ENCODE peak calls at places on chromosomes 16 and 17, in ten cellular contexts. A is effector memory CD4-positive, alpha-beta T cell; F is lower lobe of right lung; K is fibroblast of lung; R is lung; D is stomach; B is Panc1; M is CD4-positive, alpha-beta memory T cell; S is kidney epithelial cell; H is left ventricle myocardium inferior. Y is an unnamed sample.

GRCh38 chr17:5135726-5136579 is 20.1 kb downstream of the USP6 start:
- DNase-seq in A (no peak), F (no peak), K (no peak), R (peak; percentile 17), D (peak; percentile 17), B (no peak), M (no peak), S (no peak), H (no peak), Y (no peak)

GRCh38 chr17:17740627-17741237 is 59.5 kb downstream of the RAI1 start:
- DNase-seq in A (no peak), F (no peak), K (peak; percentile 67), R (no peak), D (no peak), B (no peak), M (no peak), S (no peak), H (no peak), Y (no peak)

GRCh38 chr17:78124081-78124835 is 4.3 kb downstream of the TMC6 start:
- DNase-seq in A (no peak), F (no peak), K (no peak), R (no peak), D (no peak), B (no peak), M (no peak), S (no peak), H (no peak), Y (no peak)

GRCh38 chr16:80692270-80692669 is 112.1 kb downstream of the CDYL2 start:
- DNase-seq in A (no peak), F (no peak), K (no peak), R (no peak), D (no peak), B (no peak), M (no peak), S (no peak), H (no peak), Y (no peak)

GRCh38 chr16:72317378-72317777 is 145.4 kb upstream of the PMFBP1 start:
- DNase-seq in A (no peak), F (no peak), K (peak; percentile 87), R (no peak), D (no peak), B (no peak), M (no peak), S (no peak), H (no peak), Y (no peak)

GRCh38 chr16:80667925-80668324 is 127.1 kb downstream of the DYNLRB2 start:
- DNase-seq in A (no peak), F (no peak), K (no peak), R (no peak), D (no peak), B (no peak), M (no peak), S (no peak), H (no peak), Y (no peak)

GRCh38 chr16:24834459-24835335 is 11.1 kb upstream of the SLC5A11 start:
- DNase-seq in A (no peak), F (no peak), K (peak; percentile 19), R (no peak), D (peak; percentile 60), B (no peak), M (no peak), S (no peak), H (no peak), Y (peak; percentile 58)

GRCh38 chr16:70252355-70252988 is 732 bp upstream of the EXOSC6 start:
- DNase-seq in A (no peak), F (no peak), K (no peak), R (no peak), D (no peak), B (no peak), M (no peak), S (no peak), H (no peak), Y (peak; percentile 63)

DNA sequence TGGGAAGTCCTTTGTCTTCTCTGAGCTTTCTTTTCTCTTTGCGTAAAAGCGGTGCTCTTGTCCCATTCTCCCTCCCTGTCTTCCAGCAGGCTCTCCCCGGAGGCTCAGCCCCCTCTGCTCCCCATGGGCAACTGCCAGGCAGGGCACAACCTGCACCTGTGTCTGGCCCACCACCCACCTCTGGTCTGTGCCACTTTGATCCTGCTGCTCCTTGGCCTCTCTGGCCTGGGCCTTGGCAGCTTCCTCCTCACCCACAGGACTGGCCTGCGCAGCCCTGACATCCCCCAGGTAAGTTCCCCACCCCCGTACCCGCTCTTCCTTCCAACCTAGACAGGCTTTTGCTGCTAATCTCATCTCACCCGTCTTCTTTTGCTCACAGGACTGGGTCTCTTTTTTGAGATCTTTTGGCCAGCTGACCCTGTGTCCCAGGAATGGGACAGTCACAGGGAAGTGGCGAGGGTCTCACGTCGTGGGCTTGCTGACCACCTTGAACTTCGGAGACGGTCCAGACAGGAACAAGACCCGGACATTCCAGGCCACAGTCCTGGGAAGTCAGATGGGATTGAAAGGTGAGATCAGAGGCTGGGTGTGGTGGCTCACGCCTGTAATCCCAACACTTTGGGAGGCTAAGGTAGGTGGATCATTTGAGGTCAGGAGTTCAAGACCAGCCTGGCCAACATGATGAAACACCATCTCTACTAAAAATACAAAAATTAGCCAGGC is 1.3 kb downstream of the TMEM219 start:
- DNase-seq in A (no peak), F (no peak), K (no peak), R (no peak), D (no peak), B (no peak), M (no peak), S (no peak), H (no peak), Y (no peak)
- H3K4me3 ChIP-seq in A (no peak overlapping the region), F (peak overlapping the region; percentile 64), K (peak overlapping the region; percentile 83), R (no peak overlapping the region), D (peak overlapping the region; percentile 79), B (peak overlapping the region; percentile 72), M (no peak overlapping the region), S (no peak overlapping the region), H (peak overlapping the region; percentile 81), Y (no peak overlapping the region)

GRCh38 chr17:73646409-73647305 is 2.4 kb upstream of the SDK2 start:
- DNase-seq in A (no peak), F (no peak), K (no peak), R (no peak), D (peak; percentile 13), B (no peak), M (no peak), S (no peak), H (no peak), Y (peak; percentile 23)

GRCh38 chr17:73643846-73644144 is 450 bp downstream of the SDK2 start:
- DNase-seq in A (no peak), F (no peak), K (no peak), R (no peak), D (no peak), B (no peak), M (no peak), S (no peak), H (no peak), Y (no peak)

GRCh38 chr17:73643012-73643845 is 1.0 kb downstream of the SDK2 start:
- DNase-seq in A (no peak), F (no peak), K (peak; percentile 4), R (no peak), D (peak; percentile 17), B (no peak), M (peak; percentile 26), S (no peak), H (peak; percentile 23), Y (no peak)

GRCh38 chr17:73644145-73645049 is at the start of gene SDK2:
- DNase-seq in A (no peak), F (no peak), K (peak; percentile 1), R (no peak), D (peak; percentile 22), B (no peak), M (no peak), S (no peak), H (no peak), Y (no peak)

GRCh38 chr17:73645050-73645871 is 1.0 kb upstream of the SDK2 start:
- DNase-seq in A (no peak), F (no peak), K (peak; percentile 59), R (no peak), D (peak; percentile 25), B (no peak), M (peak; percentile 29), S (no peak), H (peak; percentile 60), Y (no peak)
- H3K36me3 ChIP-seq in A (no peaks in the 10 kb centered on the region), F (no peaks in the 10 kb centered on the region), K (no peaks in the 10 kb centered on the region), R (no peaks in the 10 kb centered on the region), D (no peaks in the 10 kb centered on the region), B (no peaks in the 10 kb centered on the region), M (no peaks in the 10 kb centered on the region), S (no peaks in the 10 kb centered on the region), H (no peaks in the 10 kb centered on the region), Y (no peaks in the 10 kb centered on the region)

GRCh38 chr17:81959362-81960129 is 1.4 kb downstream of the NOTUM start:
- DNase-seq in A (peak; percentile 71), F (peak; percentile 86), K (peak; percentile 32), R (peak; percentile 68), D (peak; percentile 84), B (no peak), M (peak; percentile 84), S (no peak), H (peak; percentile 75), Y (peak; percentile 88)

GRCh38 chr17:81961554-81962498 is 839 bp upstream of the NOTUM start:
- DNase-seq in A (no peak), F (no peak), K (no peak), R (no peak), D (no peak), B (no peak), M (no peak), S (no peak), H (no peak), Y (no peak)

GRCh38 chr17:81958633-81959342 is 2.2 kb downstream of the NOTUM start:
- DNase-seq in A (no peak), F (no peak), K (no peak), R (no peak), D (no peak), B (no peak), M (no peak), S (no peak), H (no peak), Y (no peak)

GRCh38 chr17:81961087-81961514 is at the start of gene NOTUM:
- DNase-seq in A (no peak), F (no peak), K (peak; percentile 29), R (no peak), D (no peak), B (no peak), M (no peak), S (no peak), H (no peak), Y (peak; percentile 72)

DNA sequence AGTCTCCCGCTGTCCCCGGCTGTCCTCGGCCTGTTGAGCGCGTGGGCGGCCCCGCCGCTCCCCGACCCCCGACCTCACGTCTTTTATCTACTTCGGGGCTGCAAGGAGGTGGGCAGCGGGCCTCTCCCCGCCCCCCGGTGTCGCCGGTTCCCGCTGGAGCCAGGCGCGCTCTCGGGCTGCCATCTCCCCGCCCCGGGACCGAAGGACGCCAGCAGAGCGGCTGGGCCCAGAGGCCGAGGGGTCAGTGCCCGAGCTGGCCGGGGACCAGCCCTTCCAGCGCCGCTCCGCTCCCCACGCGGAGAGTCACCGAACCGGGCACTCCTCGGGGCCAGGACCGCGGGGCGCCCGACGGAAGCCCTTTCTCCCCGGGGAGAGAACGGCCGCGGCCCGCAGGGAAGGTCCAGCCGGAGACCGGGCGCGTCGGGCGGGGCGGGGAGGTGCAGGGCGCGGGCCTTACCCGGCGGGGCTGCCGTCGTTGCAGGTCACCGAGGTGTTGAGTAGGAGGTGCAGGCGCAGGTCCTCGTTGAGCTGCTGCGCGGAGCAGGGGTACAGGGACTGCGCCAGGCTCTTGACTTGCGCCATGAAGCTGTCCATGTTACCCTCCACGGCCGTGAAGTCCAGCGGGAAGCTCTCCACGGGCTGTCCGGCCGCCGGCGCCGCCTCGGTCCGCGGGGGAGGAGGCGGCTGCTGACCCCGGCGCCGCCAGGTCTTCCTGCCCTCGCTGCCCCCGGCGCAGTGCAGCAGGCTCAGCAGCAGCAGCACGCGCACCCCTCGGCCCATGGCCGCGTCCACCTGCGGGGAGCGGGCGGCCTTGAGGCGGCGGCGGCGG is 643 bp downstream of the NOTUM start:
- DNase-seq in A (no peak), F (no peak), K (no peak), R (no peak), D (no peak), B (no peak), M (no peak), S (no peak), H (no peak), Y (peak; percentile 55)
- H3K4me3 ChIP-seq in A (peak overlapping the region; percentile 45), F (peak overlapping the region; percentile 58), K (no peak overlapping the region), R (peak overlapping the region; percentile 9), D (peak overlapping the region; percentile 44), B (peak overlapping the region; percentile 51), M (peak overlapping the region; percentile 37), S (no peak overlapping the region), H (peak overlapping the region; percentile 64), Y (peak overlapping the region; percentile 65)

GRCh38 chr17:75701288-75701687 is 20.0 kb upstream of the ITGB4 start:
- DNase-seq in A (no peak), F (no peak), K (no peak), R (no peak), D (no peak), B (no peak), M (no peak), S (no peak), H (no peak), Y (no peak)

GRCh38 chr17:75706042-75706728 is 15.1 kb upstream of the ITGB4 start:
- DNase-seq in A (no peak), F (no peak), K (no peak), R (no peak), D (no peak), B (no peak), M (no peak), S (no peak), H (no peak), Y (no peak)

GRCh38 chr17:75703191-75703590 is 18.1 kb upstream of the ITGB4 start:
- DNase-seq in A (no peak), F (no peak), K (no peak), R (no peak), D (no peak), B (no peak), M (no peak), S (no peak), H (no peak), Y (no peak)

GRCh38 chr17:75704963-75705875 is 16.0 kb upstream of the ITGB4 start:
- DNase-seq in A (no peak), F (no peak), K (no peak), R (no peak), D (no peak), B (no peak), M (no peak), S (no peak), H (no peak), Y (no peak)

DNA sequence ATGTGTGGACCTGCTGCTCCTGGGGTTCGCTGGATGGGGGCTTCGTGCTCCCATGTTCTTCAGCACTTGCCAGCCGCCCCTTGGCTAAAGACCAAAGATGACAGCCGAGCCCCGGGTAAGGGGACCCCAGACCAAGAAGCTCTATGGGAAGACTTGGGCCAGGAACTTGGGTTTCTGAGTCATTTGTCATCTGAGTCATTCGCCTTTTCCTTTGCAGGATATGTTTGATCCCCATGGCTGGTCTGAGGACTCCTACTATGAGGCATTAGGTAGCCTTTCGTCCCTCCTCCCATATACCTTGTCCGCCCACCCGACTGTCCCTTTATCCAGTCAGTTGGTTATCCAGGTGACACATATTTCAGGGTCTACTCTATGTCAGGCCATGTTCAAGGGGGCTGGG is 17.7 kb upstream of the ITGB4 start:
- DNase-seq in A (no peak), F (no peak), K (no peak), R (no peak), D (no peak), B (no peak), M (no peak), S (no peak), H (no peak), Y (no peak)
- H3K36me3 ChIP-seq in A (peaks cover 80% of the 10 kb centered on the region), F (peaks cover 93% of the 10 kb centered on the region), K (peaks cover 46% of the 10 kb centered on the region), R (peaks cover 74% of the 10 kb centered on the region), D (peaks cover 99% of the 10 kb centered on the region), B (peaks cover 17% of the 10 kb centered on the region), M (peaks cover 80% of the 10 kb centered on the region), S (peaks cover 9% of the 10 kb centered on the region), H (peaks cover 87% of the 10 kb centered on the region), Y (peaks cover 7% of the 10 kb centered on the region)